ENCODE peak calls at places on chromosomes 16 and 17, in seven cellular contexts. Y, G, K, W, M, N and J are unnamed samples.

GRCh38 chr17:67461228-67461780 is 84.2 kb downstream of the PITPNC1 start:
- DNase-seq in Y (no peak), G (no peak), K (no peak), W (no peak), M (no peak), N (no peak), J (no peak)

GRCh38 chr16:47731252-47731651 is 270.1 kb downstream of the PHKB start:
- DNase-seq in Y (no peak), G (no peak), K (peak; percentile 100), W (no peak), M (peak; percentile 98), N (no peak), J (peak; percentile 97)

GRCh38 chr17:44905006-44906000 is 6.1 kb upstream of the EFTUD2 start:
- DNase-seq in Y (no peak), G (peak; percentile 57), K (no peak), W (no peak), M (no peak), N (no peak), J (no peak)

GRCh38 chr17:9837551-9838471 is 12.1 kb downstream of the GLP2R start:
- DNase-seq in Y (peak; percentile 70), G (no peak), K (peak; percentile 86), W (no peak), M (peak; percentile 64), N (no peak), J (peak; percentile 90)

GRCh38 chr17:31523862-31524730 is 132.6 kb downstream of the RAB11FIP4 start:
- DNase-seq in Y (no peak), G (no peak), K (no peak), W (no peak), M (no peak), N (no peak), J (no peak)

GRCh38 chr16:10172848-10173655 is 9.2 kb downstream of the GRIN2A start:
- DNase-seq in Y (no peak), G (no peak), K (peak; percentile 98), W (no peak), M (peak; percentile 82), N (no peak), J (no peak)

GRCh38 chr16:70683146-70683944 is 2.5 kb downstream of the MTSS2 start:
- DNase-seq in Y (no peak), G (no peak), K (no peak), W (no peak), M (no peak), N (no peak), J (no peak)

GRCh38 chr16:68408428-68408827 is 39.9 kb downstream of the SMPD3 start:
- DNase-seq in Y (no peak), G (no peak), K (no peak), W (no peak), M (no peak), N (no peak), J (no peak)

GRCh38 chr17:63927464-63928171 is 4.5 kb downstream of the CD79B start:
- DNase-seq in Y (no peak), G (no peak), K (no peak), W (no peak), M (no peak), N (no peak), J (no peak)

GRCh38 chr17:67615736-67616135 is 102.0 kb upstream of the NOL11 start:
- DNase-seq in Y (no peak), G (no peak), K (no peak), W (no peak), M (no peak), N (no peak), J (no peak)

GRCh38 chr16:19118938-19119431 is 5.2 kb downstream of the ITPRIPL2 start:
- DNase-seq in Y (peak; percentile 69), G (no peak), K (peak; percentile 93), W (no peak), M (peak; percentile 95), N (peak; percentile 86), J (peak; percentile 97)

GRCh38 chr16:55294947-55295346 is 29.1 kb upstream of the IRX6 start:
- DNase-seq in Y (no peak), G (no peak), K (peak; percentile 10), W (no peak), M (no peak), N (no peak), J (no peak)

GRCh38 chr16:69131167-69131748 is 1.1 kb downstream of the CHTF8 start:
- DNase-seq in Y (no peak), G (no peak), K (no peak), W (no peak), M (peak; percentile 30), N (peak; percentile 88), J (peak; percentile 49)

GRCh38 chr16:84907046-84907445 is 87.3 kb downstream of the CRISPLD2 start:
- DNase-seq in Y (no peak), G (no peak), K (no peak), W (no peak), M (no peak), N (no peak), J (no peak)

GRCh38 chr16:84909686-84910085 is 89.9 kb downstream of the CRISPLD2 start:
- DNase-seq in Y (no peak), G (no peak), K (no peak), W (no peak), M (no peak), N (peak; percentile 24), J (no peak)

GRCh38 chr16:84907575-84907974 is 87.8 kb downstream of the CRISPLD2 start:
- DNase-seq in Y (peak; percentile 68), G (no peak), K (peak; percentile 83), W (no peak), M (peak; percentile 62), N (peak; percentile 67), J (peak; percentile 93)

GRCh38 chr16:84911490-84912216 is 91.9 kb downstream of the CRISPLD2 start:
- DNase-seq in Y (no peak), G (no peak), K (no peak), W (no peak), M (no peak), N (peak; percentile 92), J (peak; percentile 19)

GRCh38 chr16:84905965-84906460 is 86.2 kb downstream of the CRISPLD2 start:
- DNase-seq in Y (no peak), G (no peak), K (no peak), W (no peak), M (no peak), N (no peak), J (no peak)
- TF ChIP-seq CTCF in Y (no peak), G (no peak), K (no peak), W (no peak), M (no peak), N (no peak), J (no peak)

GRCh38 chr17:81713556-81714411 is 1.7 kb downstream of the SLC25A10 start:
- DNase-seq in Y (peak; percentile 18), G (no peak), K (no peak), W (no peak), M (no peak), N (no peak), J (no peak)
- H3K4me3 ChIP-seq in Y (no peak overlapping the region), G (peak overlapping the region; percentile 65), K (no peak overlapping the region), W (peak overlapping the region; percentile 93), M (peak overlapping the region; percentile 49), N (peak overlapping the region; percentile 84), J (no peak overlapping the region)

DNA sequence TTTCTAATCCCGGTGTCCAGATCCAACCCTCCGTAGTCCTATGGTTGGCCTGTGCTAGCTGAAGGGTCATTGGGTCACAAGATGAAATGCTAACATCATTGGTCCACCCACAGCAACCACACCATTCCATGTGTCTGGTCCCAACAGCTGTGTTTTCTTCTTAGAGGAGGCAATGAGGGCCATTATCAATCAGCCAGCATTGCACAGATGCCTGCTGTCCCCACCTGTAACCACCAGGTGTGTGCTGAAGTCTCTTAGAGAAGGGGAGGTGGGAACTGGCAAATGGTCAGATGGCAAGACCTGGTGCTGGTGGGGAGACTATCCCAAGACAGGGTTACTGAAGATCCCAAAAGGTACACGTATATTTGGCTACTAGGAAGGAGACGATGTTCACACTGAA is 37.4 kb downstream of the HIC1 start:
- DNase-seq in Y (no peak), G (no peak), K (no peak), W (no peak), M (no peak), N (no peak), J (no peak)
- TF ChIP-seq CTCF in Y (no peak), G (no peak), K (no peak), W (no peak), M (no peak), N (no peak), J (no peak)

GRCh38 chr17:82396601-82397435 is 21.3 kb upstream of the HEXD start:
- DNase-seq in Y (no peak), G (no peak), K (peak; percentile 53), W (no peak), M (peak; percentile 68), N (peak; percentile 83), J (peak; percentile 93)
- H3K4me3 ChIP-seq in Y (no peak overlapping the region), G (no peak overlapping the region), K (no peak overlapping the region), W (no peak overlapping the region), M (no peak overlapping the region), N (no peak overlapping the region), J (no peak overlapping the region)

GRCh38 chr16:85862476-85863383 is 36.2 kb upstream of the IRF8 start:
- DNase-seq in Y (no peak), G (no peak), K (no peak), W (no peak), M (no peak), N (no peak), J (no peak)
- TF ChIP-seq CTCF in Y (no peak), G (no peak), K (no peak), W (no peak), M (no peak), N (no peak), J (peak; percentile 31)